ENCODE peak calls at places on chromosome 11, in seven cellular contexts. S, M, W, G, H, K and B are unnamed samples.

GRCh38 chr11:61966673-61967176 is 709 bp downstream of the FTH1 start:
- DNase-seq in G (peak), H (no peak), M (peak), S (no peak), W (no peak), K (peak), B (peak)

GRCh38 chr11:12573707-12574106 is 100.5 kb upstream of the TEAD1 start:
- DNase-seq in K (no peak), G (no peak), H (no peak), W (no peak), M (no peak), S (no peak), B (no peak)

GRCh38 chr11:62725686-62726085 is 1.6 kb downstream of the HNRNPUL2 start:
- DNase-seq in W (no peak), G (no peak), H (no peak), K (peak), S (no peak), M (no peak), B (no peak)

GRCh38 chr11:134069426-134069921 is 602 bp downstream of the JAM3 start:
- DNase-seq in S (no peak), M (no peak), W (no peak), K (no peak), H (no peak), G (no peak), B (peak)

GRCh38 chr11:47477323-47477722 is 28.4 kb upstream of the RAPSN start:
- DNase-seq in S (no peak), K (no peak), W (no peak), H (no peak), M (no peak), G (no peak), B (no peak)

GRCh38 chr11:1854949-1855885 is 2.3 kb downstream of the LSP1 start:
- DNase-seq in S (no peak), W (no peak), K (no peak), G (no peak), H (no peak), M (peak), B (no peak)

GRCh38 chr11:5307256-5308019 is 5.7 kb upstream of the OR51B4 start:
- DNase-seq in M (no peak), S (no peak), G (no peak), H (no peak), K (no peak), W (no peak), B (no peak)

GRCh38 chr11:1639102-1639620 is 9.6 kb downstream of the KRTAP5-5 start:
- DNase-seq in W (no peak), S (no peak), M (peak), G (no peak), H (no peak), K (no peak), B (peak)

GRCh38 chr11:134062255-134063030 is 6.4 kb upstream of the JAM3 start:
- DNase-seq in W (no peak), H (no peak), G (no peak), S (no peak), M (peak), K (peak), B (no peak)

GRCh38 chr11:64876835-64877341 is 1.5 kb downstream of the EHD1 start:
- DNase-seq in K (no peak), M (peak), H (no peak), W (no peak), G (no peak), S (no peak), B (peak)

GRCh38 chr11:134469627-134470026 is 57.6 kb upstream of the B3GAT1 start:
- DNase-seq in W (no peak), M (no peak), S (no peak), K (peak), H (no peak), G (no peak), B (no peak)

GRCh38 chr11:85663080-85663729 is 1.7 kb downstream of the CREBZF start:
- DNase-seq in H (no peak), M (no peak), S (no peak), K (peak), W (no peak), G (no peak), B (peak)

GRCh38 chr11:73965764-73966121 is 14.9 kb downstream of the DNAJB13 start:
- DNase-seq in W (no peak), S (no peak), K (no peak), G (no peak), M (no peak), H (no peak), B (no peak)

GRCh38 chr11:64234840-64235379 is 526 bp downstream of the VEGFB start:
- DNase-seq in M (peak), K (peak), H (no peak), G (peak), W (no peak), S (peak), B (no peak)

GRCh38 chr11:64705501-64705900 is 17.5 kb downstream of the NRXN2 start:
- DNase-seq in M (no peak), W (no peak), H (no peak), G (no peak), K (no peak), S (no peak), B (no peak)

GRCh38 chr11:27401760-27402316 is 38.8 kb upstream of the CCDC34 start:
- DNase-seq in K (no peak), S (no peak), W (no peak), H (no peak), M (no peak), G (no peak), B (peak)

GRCh38 chr11:21142007-21142406 is 472.6 kb downstream of the NELL1 start:
- DNase-seq in K (no peak), S (no peak), W (no peak), M (no peak), G (no peak), H (no peak), B (no peak)

GRCh38 chr11:113896156-113896879 is 8.3 kb upstream of the HTR3B start:
- DNase-seq in S (no peak), K (peak), M (no peak), H (peak), W (peak), G (peak), B (peak)

GRCh38 chr11:95149659-95150294 is 60.1 kb downstream of the ENDOD1 start:
- DNase-seq in G (no peak), S (no peak), W (no peak), K (no peak), H (no peak), M (peak), B (peak)

GRCh38 chr11:116890193-116890592 is 52.8 kb upstream of the APOA1 start:
- DNase-seq in H (peak), W (no peak), S (no peak), G (peak), K (no peak), M (no peak), B (no peak)

GRCh38 chr11:129947474-129947873 is 52.1 kb upstream of the NFRKB start:
- DNase-seq in G (no peak), S (no peak), W (no peak), M (no peak), K (peak), H (no peak), B (peak)

GRCh38 chr11:77548552-77549439 is 41.0 kb upstream of the AQP11 start:
- DNase-seq in K (no peak), M (no peak), W (no peak), H (no peak), G (no peak), S (no peak), B (no peak)

GRCh38 chr11:108591893-108592292 is 1.7 kb downstream of the EXPH5 start:
- DNase-seq in M (no peak), H (no peak), K (no peak), S (no peak), G (no peak), W (no peak), B (no peak)